ENCODE peak calls at places on chromosomes 16 and 17, in six cellular contexts. X, N, T, D, R and A are unnamed samples.

GRCh38 chr16:86911311-86911999 is 333.1 kb downstream of the FOXL1 start:
- DNase-seq in X (no peak), N (no peak), T (no peak), D (no peak), R (no peak), A (no peak)

GRCh38 chr17:63993368-63993990 is 4.7 kb upstream of the PRR29 start:
- DNase-seq in X (no peak), N (no peak), T (no peak), D (no peak), R (no peak), A (no peak)

GRCh38 chr17:73067075-73067474 is 25.4 kb downstream of the SLC39A11 start:
- DNase-seq in X (no peak), N (no peak), T (no peak), D (no peak), R (no peak), A (no peak)

GRCh38 chr17:41521574-41522261 is 3.0 kb upstream of the KRT15 start:
- DNase-seq in X (no peak), N (no peak), T (peak), D (no peak), R (peak), A (peak)

GRCh38 chr16:49848530-49848929 is 7.4 kb downstream of the ZNF423 start:
- DNase-seq in X (no peak), N (no peak), T (no peak), D (no peak), R (no peak), A (no peak)

GRCh38 chr16:84085774-84086173 is 31.0 kb downstream of the MBTPS1 start:
- DNase-seq in X (peak), N (no peak), T (no peak), D (no peak), R (no peak), A (no peak)

GRCh38 chr17:42311240-42312034 is 23.1 kb downstream of the STAT5A start:
- DNase-seq in X (peak), N (no peak), T (peak), D (peak), R (no peak), A (no peak)

GRCh38 chr16:12455287-12455798 is 348.3 kb downstream of the CPPED1 start:
- DNase-seq in X (peak), N (no peak), T (peak), D (peak), R (peak), A (peak)

GRCh38 chr16:87607223-87607622 is 4.9 kb downstream of the JPH3 start:
- DNase-seq in X (no peak), N (no peak), T (no peak), D (no peak), R (no peak), A (no peak)

GRCh38 chr17:17322516-17323510 is 19.6 kb downstream of the NT5M start:
- DNase-seq in X (no peak), N (no peak), T (no peak), D (no peak), R (no peak), A (no peak)

GRCh38 chr17:17391575-17392370 is 85.0 kb upstream of the MED9 start:
- DNase-seq in X (peak), N (no peak), T (no peak), D (no peak), R (no peak), A (no peak)

GRCh38 chr17:71494045-71494444 is 626.8 kb upstream of the SOX9 start:
- DNase-seq in X (no peak), N (no peak), T (no peak), D (no peak), R (no peak), A (no peak)

GRCh38 chr16:85615014-85615851 is 2.1 kb downstream of the GSE1 start:
- DNase-seq in X (peak), N (no peak), T (peak), D (no peak), R (peak), A (no peak)

GRCh38 chr17:42361781-42362186 is 26.5 kb downstream of the STAT3 start:
- DNase-seq in X (no peak), N (peak), T (peak), D (no peak), R (no peak), A (no peak)

GRCh38 chr16:2297506-2297860 is 29.6 kb upstream of the RNPS1 start:
- DNase-seq in X (no peak), N (no peak), T (no peak), D (no peak), R (no peak), A (no peak)

GRCh38 chr16:70495425-70496182 is 27.8 kb downstream of the COG4 start:
- DNase-seq in X (no peak), N (no peak), T (no peak), D (no peak), R (no peak), A (no peak)

GRCh38 chr17:31155208-31155810 is 60.5 kb downstream of the NF1 start:
- DNase-seq in X (no peak), N (no peak), T (no peak), D (no peak), R (no peak), A (no peak)

GRCh38 chr16:11669380-11670146 is 1.3 kb downstream of the SNN start:
- DNase-seq in X (peak), N (peak), T (no peak), D (no peak), R (no peak), A (no peak)

GRCh38 chr17:81579821-81580321 is 27.7 kb upstream of the FAAP100 start:
- DNase-seq in X (no peak), N (no peak), T (no peak), D (no peak), R (no peak), A (no peak)

GRCh38 chr17:48139948-48140347 is 32.4 kb downstream of the SNX11 start:
- DNase-seq in X (peak), N (no peak), T (no peak), D (no peak), R (no peak), A (no peak)

GRCh38 chr16:26981266-26981938 is 85.3 kb upstream of the C16orf82 start:
- DNase-seq in X (no peak), N (no peak), T (no peak), D (no peak), R (no peak), A (peak)

GRCh38 chr16:70523621-70524405 is at the start of gene SF3B3:
- DNase-seq in X (peak), N (peak), T (peak), D (peak), R (peak), A (peak)

GRCh38 chr16:74448990-74449389 is 27.7 kb upstream of the CLEC18B start:
- DNase-seq in X (peak), N (no peak), T (no peak), D (no peak), R (peak), A (no peak)

GRCh38 chr17:43183921-43184320 is 12.9 kb downstream of the NBR1 start:
- DNase-seq in X (no peak), N (no peak), T (no peak), D (no peak), R (no peak), A (no peak)

GRCh38 chr16:17461951-17462729 is 8.6 kb downstream of the XYLT1 start:
- DNase-seq in X (no peak), N (no peak), T (no peak), D (no peak), R (no peak), A (no peak)

GRCh38 chr16:60731329-60731728 is 1304.9 kb downstream of the CDH8 start:
- DNase-seq in X (no peak), N (no peak), T (no peak), D (no peak), R (no peak), A (no peak)

GRCh38 chr17:21548236-21548635 is 144.1 kb upstream of the KCNJ18 start:
- DNase-seq in X (no peak), N (no peak), T (no peak), D (no peak), R (no peak), A (no peak)